ENCODE peak calls at places on chromosomes 4 and X, in four cellular contexts. One of them, this sample, is unnamed.

GRCh38 chr4:153153339-153153851 is 50.8 kb upstream of the TRIM2 start:
- DNase-seq in AG09309: no peak
- DNase-seq in IMR-90: peak
- DNase-seq in ovary: peak
- DNase-seq in this sample: no peak

GRCh38 chrX:72071213-72071612 is 60.5 kb downstream of the RTL5 start:
- DNase-seq in AG09309: no peak
- DNase-seq in IMR-90: no peak
- DNase-seq in ovary: no peak
- DNase-seq in this sample: no peak

GRCh38 chrX:97267376-97267775 is 383.7 kb downstream of the RPA4 start:
- DNase-seq in AG09309: no peak
- DNase-seq in IMR-90: peak
- DNase-seq in ovary: no peak
- DNase-seq in this sample: no peak

GRCh38 chr4:142690764-142691163 is 155.3 kb downstream of the INPP4B start:
- DNase-seq in AG09309: no peak
- DNase-seq in IMR-90: no peak
- DNase-seq in ovary: no peak
- DNase-seq in this sample: no peak

GRCh38 chr4:120720354-120720753 is 202.2 kb downstream of the PRDM5 start:
- DNase-seq in AG09309: no peak
- DNase-seq in IMR-90: no peak
- DNase-seq in ovary: no peak
- DNase-seq in this sample: no peak

GRCh38 chr4:183532823-183533222 is 28.0 kb downstream of the ING2 start:
- DNase-seq in AG09309: peak
- DNase-seq in IMR-90: peak
- DNase-seq in ovary: no peak
- DNase-seq in this sample: peak

GRCh38 chr4:98517444-98518021 is 140.9 kb downstream of the TSPAN5 start:
- DNase-seq in AG09309: no peak
- DNase-seq in IMR-90: peak
- DNase-seq in ovary: peak
- DNase-seq in this sample: no peak

GRCh38 chr4:8837181-8837811 is 34.3 kb downstream of the HMX1 start:
- DNase-seq in AG09309: no peak
- DNase-seq in IMR-90: no peak
- DNase-seq in ovary: no peak
- DNase-seq in this sample: no peak

GRCh38 chrX:133435544-133436124 is 20.3 kb upstream of the GPC4 start:
- DNase-seq in AG09309: no peak
- DNase-seq in IMR-90: no peak
- DNase-seq in ovary: no peak
- DNase-seq in this sample: no peak

GRCh38 chr4:141196227-141196928 is 24.3 kb upstream of the ZNF330 start:
- DNase-seq in AG09309: no peak
- DNase-seq in IMR-90: no peak
- DNase-seq in ovary: no peak
- DNase-seq in this sample: no peak

GRCh38 chrX:136671006-136671610 is 23.1 kb downstream of the CD40LG start:
- DNase-seq in AG09309: no peak
- DNase-seq in IMR-90: no peak
- DNase-seq in ovary: no peak
- DNase-seq in this sample: no peak

GRCh38 chrX:115068896-115069295 is 51.5 kb upstream of the IL13RA2 start:
- DNase-seq in AG09309: no peak
- DNase-seq in IMR-90: no peak
- DNase-seq in ovary: no peak
- DNase-seq in this sample: no peak

GRCh38 chrX:14936561-14936960 is 63.3 kb downstream of the MOSPD2 start:
- DNase-seq in AG09309: peak
- DNase-seq in IMR-90: peak
- DNase-seq in ovary: no peak
- DNase-seq in this sample: peak

GRCh38 chr4:83490876-83491450 is 6.1 kb upstream of the ABRAXAS1 start:
- DNase-seq in AG09309: no peak
- DNase-seq in IMR-90: peak
- DNase-seq in ovary: no peak
- DNase-seq in this sample: no peak

GRCh38 chr4:17811078-17811603 is 362 bp downstream of the NCAPG start:
- DNase-seq in AG09309: no peak
- DNase-seq in IMR-90: no peak
- DNase-seq in ovary: no peak
- DNase-seq in this sample: no peak

GRCh38 chr4:121057466-121057911 is 14.8 kb downstream of the NDNF start:
- DNase-seq in AG09309: no peak
- DNase-seq in IMR-90: no peak
- DNase-seq in ovary: no peak
- DNase-seq in this sample: no peak

GRCh38 chrX:10103023-10103422 is 53.8 kb upstream of the CLCN4 start:
- DNase-seq in AG09309: peak
- DNase-seq in IMR-90: peak
- DNase-seq in ovary: no peak
- DNase-seq in this sample: peak

GRCh38 chrX:48474127-48474526 is 1.9 kb upstream of the FTSJ1 start:
- DNase-seq in AG09309: no peak
- DNase-seq in IMR-90: no peak
- DNase-seq in ovary: no peak
- DNase-seq in this sample: no peak

GRCh38 chrX:73979551-73980131 is 324.3 kb upstream of the ZCCHC13 start:
- DNase-seq in AG09309: no peak
- DNase-seq in IMR-90: no peak
- DNase-seq in ovary: no peak
- DNase-seq in this sample: no peak

GRCh38 chr4:24896056-24896455 is 16.8 kb downstream of the CCDC149 start:
- DNase-seq in AG09309: no peak
- DNase-seq in IMR-90: peak
- DNase-seq in ovary: no peak
- DNase-seq in this sample: no peak

GRCh38 chr4:129223955-129224354 is 128.0 kb downstream of the C4orf33 start:
- DNase-seq in AG09309: no peak
- DNase-seq in IMR-90: no peak
- DNase-seq in ovary: no peak
- DNase-seq in this sample: no peak

DNA sequence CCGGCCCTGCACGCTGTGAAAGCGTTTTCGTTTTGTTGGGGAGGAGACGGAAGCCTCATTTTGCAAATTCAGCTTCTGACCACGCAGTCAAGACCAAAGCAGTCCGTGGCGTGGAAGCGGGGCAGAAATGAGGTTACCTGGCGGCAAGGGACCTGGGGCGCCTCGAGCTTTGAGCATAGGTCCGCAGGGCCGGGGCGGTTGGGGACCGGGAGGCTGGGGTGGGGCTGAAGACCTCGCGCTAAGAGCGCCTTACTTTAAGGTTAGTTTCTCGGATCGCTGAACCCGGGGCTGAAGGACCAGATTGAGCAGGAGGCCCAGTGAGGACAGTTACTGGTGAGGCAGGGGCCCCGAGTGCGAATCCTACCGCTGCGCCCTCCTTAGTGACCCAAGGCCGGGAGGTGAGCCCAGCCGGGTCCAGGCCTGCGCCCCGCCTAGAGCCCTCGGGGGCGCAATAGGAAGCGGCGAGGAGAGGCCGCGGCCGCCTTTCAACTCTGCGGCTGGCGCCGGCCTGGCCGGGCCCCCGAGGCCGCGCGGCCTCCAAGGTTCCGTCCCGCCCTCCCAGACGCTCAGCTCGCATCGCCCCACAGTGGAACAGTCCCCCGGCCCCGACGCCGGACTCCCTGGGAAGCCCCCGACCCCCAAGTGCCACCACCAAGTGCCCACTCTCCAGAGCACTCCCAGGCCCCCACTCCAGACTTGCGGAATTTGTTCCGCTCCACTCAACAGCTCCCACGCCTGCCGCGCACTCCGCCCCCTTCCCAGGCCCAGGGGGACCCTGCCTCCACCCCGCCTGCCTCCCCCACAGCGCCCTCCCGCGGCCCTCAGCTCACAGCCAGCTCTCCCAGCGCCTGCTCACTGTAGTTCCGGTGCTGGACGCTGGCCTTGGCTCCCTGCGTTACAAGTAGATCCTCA is 7.6 kb downstream of the MSX1 start:
- DNase-seq in AG09309: no peak
- DNase-seq in IMR-90: no peak
- DNase-seq in ovary: peak
- DNase-seq in this sample: no peak
- TF ChIP-seq CTCF in AG09309: no peak
- TF ChIP-seq CTCF in IMR-90: no peak
- TF ChIP-seq CTCF in ovary: no peak
- TF ChIP-seq CTCF in this sample: peak

DNA sequence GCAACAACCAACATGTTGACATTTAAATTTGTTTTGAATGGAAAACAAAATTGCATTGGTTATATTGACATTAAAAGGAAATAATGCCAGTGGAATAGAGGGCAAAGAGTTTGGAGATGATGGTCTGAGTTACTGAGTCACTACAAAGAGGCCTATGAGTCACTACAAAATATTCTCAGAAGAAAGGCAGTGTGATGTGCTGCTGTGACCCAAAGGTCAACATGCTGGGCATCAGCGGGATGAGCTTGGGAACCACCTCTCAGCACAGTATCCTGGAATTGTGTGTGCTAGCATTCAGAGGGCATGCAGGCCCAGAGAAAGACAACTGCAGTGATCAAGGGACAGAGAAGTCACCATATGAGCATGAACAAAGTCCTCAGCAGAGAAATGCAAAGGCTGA is 2.8 kb downstream of the CMC4 start:
- DNase-seq in AG09309: peak
- DNase-seq in IMR-90: peak
- DNase-seq in ovary: no peak
- DNase-seq in this sample: no peak
- H3K4me3 ChIP-seq in AG09309: no peak
- H3K4me3 ChIP-seq in IMR-90: no peak
- H3K4me3 ChIP-seq in ovary: no peak
- H3K4me3 ChIP-seq in this sample: no peak

GRCh38 chrX:153735274-153735673 is 10.6 kb downstream of the ABCD1 start:
- DNase-seq in AG09309: no peak
- DNase-seq in IMR-90: no peak
- DNase-seq in ovary: no peak
- DNase-seq in this sample: no peak
- TF ChIP-seq CTCF in AG09309: no peak
- TF ChIP-seq CTCF in IMR-90: no peak
- TF ChIP-seq CTCF in ovary: no peak
- TF ChIP-seq CTCF in this sample: no peak

DNA sequence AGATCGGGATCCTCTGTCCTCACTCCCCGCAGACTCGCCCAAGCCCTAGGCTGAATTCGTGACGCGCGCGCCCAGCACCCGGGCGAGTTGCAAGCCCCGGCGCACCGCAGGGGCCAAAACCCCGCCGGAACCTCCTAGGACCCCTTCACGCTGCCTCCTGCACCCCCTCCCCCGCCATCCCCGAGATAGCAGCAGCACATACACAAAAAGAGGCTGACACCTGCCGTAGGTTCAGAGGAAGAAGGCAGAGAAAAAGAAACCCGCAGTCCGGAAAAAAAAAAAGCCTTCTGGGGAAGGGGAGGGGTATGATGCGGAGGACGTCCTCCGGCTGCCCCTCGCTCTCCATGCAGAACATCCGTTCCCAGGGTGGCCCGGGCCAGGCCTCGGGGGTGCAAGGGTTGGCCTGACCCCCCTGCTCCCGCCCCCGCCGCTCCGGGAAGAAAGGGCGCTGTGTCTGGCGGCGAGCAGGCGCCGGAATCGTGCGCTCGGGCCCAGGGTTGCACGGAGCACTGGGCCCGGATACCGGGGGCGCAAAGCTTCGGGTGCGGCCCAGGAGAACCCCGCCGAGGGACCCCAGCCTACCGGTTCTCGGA is 2.5 kb downstream of the NLGN4X start:
- DNase-seq in AG09309: no peak
- DNase-seq in IMR-90: no peak
- DNase-seq in ovary: peak
- DNase-seq in this sample: no peak
- H3K4me3 ChIP-seq in AG09309: no peak
- H3K4me3 ChIP-seq in IMR-90: no peak
- H3K4me3 ChIP-seq in ovary: peak
- H3K4me3 ChIP-seq in this sample: no peak